ENCODE peak calls at places on chromosomes 6 and 20, in five cellular contexts. One of them, this sample, is unnamed.

GRCh38 chr20:44728835-44729342 is 13.7 kb downstream of the CCN5 start:
- DNase-seq in cardiac muscle cell: no peak
- DNase-seq in stimulated activated CD4-positive, alpha-beta T cell treated with anti-CD3 and anti-CD28 coated beads, Interleukin-1b, Interleukin-23, amount 100 ng/mL, for 24 hours: no peak
- DNase-seq in ovary: peak
- DNase-seq in body of pancreas: peak
- DNase-seq in this sample: no peak

GRCh38 chr20:41998539-41999341 is 380.6 kb upstream of the CHD6 start:
- DNase-seq in cardiac muscle cell: no peak
- DNase-seq in stimulated activated CD4-positive, alpha-beta T cell treated with anti-CD3 and anti-CD28 coated beads, Interleukin-1b, Interleukin-23, amount 100 ng/mL, for 24 hours: no peak
- DNase-seq in ovary: no peak
- DNase-seq in body of pancreas: no peak
- DNase-seq in this sample: no peak

GRCh38 chr6:17042422-17043147 is 59.3 kb upstream of the STMND1 start:
- DNase-seq in cardiac muscle cell: peak
- DNase-seq in stimulated activated CD4-positive, alpha-beta T cell treated with anti-CD3 and anti-CD28 coated beads, Interleukin-1b, Interleukin-23, amount 100 ng/mL, for 24 hours: no peak
- DNase-seq in ovary: no peak
- DNase-seq in body of pancreas: peak
- DNase-seq in this sample: no peak

GRCh38 chr20:31831771-31832306 is 12.7 kb downstream of the MYLK2 start:
- DNase-seq in cardiac muscle cell: no peak
- DNase-seq in stimulated activated CD4-positive, alpha-beta T cell treated with anti-CD3 and anti-CD28 coated beads, Interleukin-1b, Interleukin-23, amount 100 ng/mL, for 24 hours: no peak
- DNase-seq in ovary: no peak
- DNase-seq in body of pancreas: no peak
- DNase-seq in this sample: no peak

GRCh38 chr6:31067881-31068737 is 44.3 kb downstream of the C6orf15 start:
- DNase-seq in cardiac muscle cell: no peak
- DNase-seq in stimulated activated CD4-positive, alpha-beta T cell treated with anti-CD3 and anti-CD28 coated beads, Interleukin-1b, Interleukin-23, amount 100 ng/mL, for 24 hours: no peak
- DNase-seq in ovary: no peak
- DNase-seq in body of pancreas: no peak
- DNase-seq in this sample: no peak

GRCh38 chr6:157224178-157224956 is 99.0 kb downstream of the TMEM242 start:
- DNase-seq in cardiac muscle cell: no peak
- DNase-seq in stimulated activated CD4-positive, alpha-beta T cell treated with anti-CD3 and anti-CD28 coated beads, Interleukin-1b, Interleukin-23, amount 100 ng/mL, for 24 hours: no peak
- DNase-seq in ovary: peak
- DNase-seq in body of pancreas: no peak
- DNase-seq in this sample: no peak

GRCh38 chr6:101806241-101806640 is 412.7 kb downstream of the GRIK2 start:
- DNase-seq in cardiac muscle cell: no peak
- DNase-seq in stimulated activated CD4-positive, alpha-beta T cell treated with anti-CD3 and anti-CD28 coated beads, Interleukin-1b, Interleukin-23, amount 100 ng/mL, for 24 hours: no peak
- DNase-seq in ovary: no peak
- DNase-seq in body of pancreas: no peak
- DNase-seq in this sample: no peak

GRCh38 chr6:29926081-29926794 is 16.1 kb upstream of the HLA-A start:
- DNase-seq in cardiac muscle cell: no peak
- DNase-seq in stimulated activated CD4-positive, alpha-beta T cell treated with anti-CD3 and anti-CD28 coated beads, Interleukin-1b, Interleukin-23, amount 100 ng/mL, for 24 hours: no peak
- DNase-seq in ovary: peak
- DNase-seq in body of pancreas: no peak
- DNase-seq in this sample: no peak

GRCh38 chr20:44448753-44449546 is 26.7 kb upstream of the TTPAL start:
- DNase-seq in cardiac muscle cell: no peak
- DNase-seq in stimulated activated CD4-positive, alpha-beta T cell treated with anti-CD3 and anti-CD28 coated beads, Interleukin-1b, Interleukin-23, amount 100 ng/mL, for 24 hours: no peak
- DNase-seq in ovary: no peak
- DNase-seq in body of pancreas: no peak
- DNase-seq in this sample: no peak

GRCh38 chr6:137191670-137192069 is 18.2 kb upstream of the IL22RA2 start:
- DNase-seq in cardiac muscle cell: no peak
- DNase-seq in stimulated activated CD4-positive, alpha-beta T cell treated with anti-CD3 and anti-CD28 coated beads, Interleukin-1b, Interleukin-23, amount 100 ng/mL, for 24 hours: no peak
- DNase-seq in ovary: no peak
- DNase-seq in body of pancreas: no peak
- DNase-seq in this sample: no peak

GRCh38 chr6:141309295-141309694 is 823.4 kb upstream of the GJE1 start:
- DNase-seq in cardiac muscle cell: no peak
- DNase-seq in stimulated activated CD4-positive, alpha-beta T cell treated with anti-CD3 and anti-CD28 coated beads, Interleukin-1b, Interleukin-23, amount 100 ng/mL, for 24 hours: no peak
- DNase-seq in ovary: no peak
- DNase-seq in body of pancreas: no peak
- DNase-seq in this sample: no peak

GRCh38 chr20:35334511-35335101 is 42.4 kb upstream of the FAM83C start:
- DNase-seq in cardiac muscle cell: no peak
- DNase-seq in stimulated activated CD4-positive, alpha-beta T cell treated with anti-CD3 and anti-CD28 coated beads, Interleukin-1b, Interleukin-23, amount 100 ng/mL, for 24 hours: no peak
- DNase-seq in ovary: no peak
- DNase-seq in body of pancreas: no peak
- DNase-seq in this sample: no peak

GRCh38 chr6:8329592-8329991 is 105.8 kb downstream of the SLC35B3 start:
- DNase-seq in cardiac muscle cell: no peak
- DNase-seq in stimulated activated CD4-positive, alpha-beta T cell treated with anti-CD3 and anti-CD28 coated beads, Interleukin-1b, Interleukin-23, amount 100 ng/mL, for 24 hours: no peak
- DNase-seq in ovary: no peak
- DNase-seq in body of pancreas: no peak
- DNase-seq in this sample: no peak